ENCODE peak calls at places on chromosome X, in five cellular contexts. G, P, I, Q and L are unnamed samples.

GRCh38 chrX:118751950-118752783 is 24.8 kb downstream of the IL13RA1 start:
- DNase-seq in P (no peak), G (no peak), I (peak), Q (no peak), L (no peak)

GRCh38 chrX:135505356-135505755 is 15.1 kb upstream of the INTS6L start:
- DNase-seq in Q (no peak), G (no peak), P (no peak), I (no peak), L (no peak)

GRCh38 chrX:53682885-53683555 is 3.5 kb downstream of the HUWE1 start:
- DNase-seq in G (peak), I (no peak), P (no peak), Q (peak), L (no peak)

GRCh38 chrX:103656623-103657022 is 27.8 kb downstream of the TCEAL1 start:
- DNase-seq in I (no peak), G (no peak), Q (no peak), P (peak), L (no peak)

GRCh38 chrX:45145492-45146215 is 55.0 kb downstream of the DIPK2B start:
- DNase-seq in G (no peak), P (no peak), I (no peak), Q (no peak), L (no peak)

GRCh38 chrX:124467202-124467601 is 120.8 kb downstream of the SH2D1A start:
- DNase-seq in P (no peak), Q (no peak), I (no peak), G (no peak), L (no peak)

GRCh38 chrX:11704725-11705495 is 39.2 kb upstream of the ARHGAP6 start:
- DNase-seq in G (no peak), Q (no peak), I (no peak), P (no peak), L (no peak)

GRCh38 chrX:54479471-54480122 is 16.4 kb downstream of the FGD1 start:
- DNase-seq in G (no peak), I (no peak), Q (no peak), P (no peak), L (no peak)

GRCh38 chrX:1248381-1249061 is 20.1 kb upstream of the CSF2RA start:
- DNase-seq in P (no peak), I (no peak), Q (no peak), G (peak), L (no peak)

GRCh38 chrX:45274576-45274975 is 73.9 kb upstream of the DIPK2B start:
- DNase-seq in I (no peak), G (no peak), P (no peak), Q (no peak), L (no peak)

GRCh38 chrX:100745205-100745604 is 13.3 kb upstream of the SYTL4 start:
- DNase-seq in P (no peak), Q (no peak), G (no peak), I (no peak), L (no peak)

GRCh38 chrX:17812763-17813162 is 48.3 kb downstream of the RAI2 start:
- DNase-seq in Q (peak), I (no peak), G (no peak), P (no peak), L (no peak)

GRCh38 chrX:123138473-123138872 is 45.6 kb upstream of the GRIA3 start:
- DNase-seq in G (no peak), P (no peak), I (no peak), Q (no peak), L (no peak)

GRCh38 chrX:29530520-29530919 is 684.8 kb upstream of the MAGEB2 start:
- DNase-seq in P (no peak), Q (no peak), I (no peak), G (no peak), L (no peak)

GRCh38 chrX:48965959-48966358 is 5.7 kb downstream of the KCND1 start:
- DNase-seq in Q (no peak), I (no peak), G (no peak), P (no peak), L (no peak)
- TF ChIP-seq ZNF274 in Q (no peak), I (no peak), G (no peak), P (no peak), L (no peak)

GRCh38 chrX:4675686-4676300 is 962.3 kb upstream of the PRKX start:
- DNase-seq in P (no peak), G (no peak), I (no peak), Q (no peak), L (no peak)
- H3K27ac ChIP-seq in P (no peak), G (no peak), I (no peak), Q (no peak), L (no peak)

GRCh38 chrX:49171752-49172279 is at the start of gene PLP2:
- DNase-seq in Q (peak), G (no peak), P (no peak), I (no peak), L (no peak)
- TF ChIP-seq ZNF274 in Q (no peak), G (no peak), P (no peak), I (no peak), L (no peak)

GRCh38 chrX:111411591-111412371 is at the start of gene DCX:
- DNase-seq in P (no peak), I (no peak), Q (no peak), G (no peak), L (no peak)
- H3K27ac ChIP-seq in P (no peak), I (no peak), Q (no peak), G (no peak), L (no peak)

GRCh38 chrX:39527045-39527444 is 570.7 kb downstream of the BCOR start:
- DNase-seq in Q (peak), I (no peak), P (no peak), G (no peak), L (no peak)
- TF ChIP-seq ZNF274 in Q (no peak), I (no peak), P (no peak), G (no peak), L (no peak)